ENCODE peak calls at places on chromosome 15, in four cellular contexts. One of them, this sample, is unnamed.

GRCh38 chr15:78055923-78056713 is 21.4 kb downstream of the TBC1D2B start:
- DNase-seq in activated gamma-delta T cell treated with Interleukin-2 at 50 U/mL for 16 hours: no peak
- DNase-seq in HT1080: peak
- DNase-seq in endothelial cell: peak
- DNase-seq in this sample: no peak

GRCh38 chr15:80739919-80740318 is 39.3 kb upstream of the CEMIP start:
- DNase-seq in HT1080: no peak
- DNase-seq in endothelial cell: no peak
- DNase-seq in activated gamma-delta T cell treated with Interleukin-2 at 50 U/mL for 16 hours: no peak
- DNase-seq in this sample: no peak

GRCh38 chr15:81987628-81988027 is 58.2 kb downstream of the MEX3B start:
- DNase-seq in activated gamma-delta T cell treated with Interleukin-2 at 50 U/mL for 16 hours: no peak
- DNase-seq in endothelial cell: no peak
- DNase-seq in HT1080: peak
- DNase-seq in this sample: no peak

GRCh38 chr15:25716414-25717102 is 146.6 kb downstream of the ATP10A start:
- DNase-seq in endothelial cell: no peak
- DNase-seq in HT1080: no peak
- DNase-seq in activated gamma-delta T cell treated with Interleukin-2 at 50 U/mL for 16 hours: no peak
- DNase-seq in this sample: no peak

GRCh38 chr15:94387854-94388441 is 156.6 kb downstream of the MCTP2 start:
- DNase-seq in activated gamma-delta T cell treated with Interleukin-2 at 50 U/mL for 16 hours: no peak
- DNase-seq in endothelial cell: no peak
- DNase-seq in HT1080: no peak
- DNase-seq in this sample: no peak

GRCh38 chr15:93180128-93180527 is 91.1 kb upstream of the RGMA start:
- DNase-seq in endothelial cell: no peak
- DNase-seq in activated gamma-delta T cell treated with Interleukin-2 at 50 U/mL for 16 hours: no peak
- DNase-seq in HT1080: no peak
- DNase-seq in this sample: no peak

GRCh38 chr15:91946075-91946474 is 92.6 kb downstream of the SLCO3A1 start:
- DNase-seq in endothelial cell: no peak
- DNase-seq in HT1080: no peak
- DNase-seq in activated gamma-delta T cell treated with Interleukin-2 at 50 U/mL for 16 hours: no peak
- DNase-seq in this sample: no peak

GRCh38 chr15:80031841-80032240 is 27.6 kb upstream of the ZFAND6 start:
- DNase-seq in HT1080: peak
- DNase-seq in endothelial cell: no peak
- DNase-seq in activated gamma-delta T cell treated with Interleukin-2 at 50 U/mL for 16 hours: no peak
- DNase-seq in this sample: no peak

GRCh38 chr15:64453689-64454037 is 6.7 kb upstream of the ZNF609 start:
- DNase-seq in endothelial cell: no peak
- DNase-seq in activated gamma-delta T cell treated with Interleukin-2 at 50 U/mL for 16 hours: no peak
- DNase-seq in HT1080: no peak
- DNase-seq in this sample: no peak

GRCh38 chr15:35191783-35192182 is 106.7 kb upstream of the NANOGP8 start:
- DNase-seq in activated gamma-delta T cell treated with Interleukin-2 at 50 U/mL for 16 hours: no peak
- DNase-seq in HT1080: no peak
- DNase-seq in endothelial cell: no peak
- DNase-seq in this sample: no peak

GRCh38 chr15:64282701-64283100 is 73.3 kb downstream of the CSNK1G1 start:
- DNase-seq in endothelial cell: no peak
- DNase-seq in HT1080: peak
- DNase-seq in activated gamma-delta T cell treated with Interleukin-2 at 50 U/mL for 16 hours: no peak
- DNase-seq in this sample: no peak

GRCh38 chr15:94576889-94577533 is 345.6 kb downstream of the MCTP2 start:
- DNase-seq in HT1080: peak
- DNase-seq in activated gamma-delta T cell treated with Interleukin-2 at 50 U/mL for 16 hours: peak
- DNase-seq in endothelial cell: peak
- DNase-seq in this sample: no peak

GRCh38 chr15:78105541-78106241 is 13.3 kb downstream of the SH2D7 start:
- DNase-seq in activated gamma-delta T cell treated with Interleukin-2 at 50 U/mL for 16 hours: no peak
- DNase-seq in HT1080: peak
- DNase-seq in endothelial cell: no peak
- DNase-seq in this sample: no peak

GRCh38 chr15:21260966-21261395 is 179.3 kb downstream of the POTEB3 start:
- DNase-seq in endothelial cell: no peak
- DNase-seq in HT1080: peak
- DNase-seq in activated gamma-delta T cell treated with Interleukin-2 at 50 U/mL for 16 hours: no peak
- DNase-seq in this sample: no peak

GRCh38 chr15:62118446-62118964 is 46.6 kb downstream of the C2CD4B start:
- DNase-seq in activated gamma-delta T cell treated with Interleukin-2 at 50 U/mL for 16 hours: no peak
- DNase-seq in HT1080: no peak
- DNase-seq in endothelial cell: no peak
- DNase-seq in this sample: no peak

GRCh38 chr15:88482263-88482662 is 14.8 kb downstream of the MRPS11 start:
- DNase-seq in activated gamma-delta T cell treated with Interleukin-2 at 50 U/mL for 16 hours: no peak
- DNase-seq in HT1080: no peak
- DNase-seq in endothelial cell: no peak
- DNase-seq in this sample: no peak

GRCh38 chr15:38684461-38685000 is 119.9 kb upstream of the RASGRP1 start:
- DNase-seq in endothelial cell: no peak
- DNase-seq in HT1080: no peak
- DNase-seq in activated gamma-delta T cell treated with Interleukin-2 at 50 U/mL for 16 hours: no peak
- DNase-seq in this sample: no peak

GRCh38 chr15:37873336-37873735 is 61.1 kb upstream of the TMCO5A start:
- DNase-seq in endothelial cell: no peak
- DNase-seq in activated gamma-delta T cell treated with Interleukin-2 at 50 U/mL for 16 hours: no peak
- DNase-seq in HT1080: no peak
- DNase-seq in this sample: no peak

GRCh38 chr15:54504695-54505094 is 526.5 kb downstream of the UNC13C start:
- DNase-seq in HT1080: no peak
- DNase-seq in activated gamma-delta T cell treated with Interleukin-2 at 50 U/mL for 16 hours: no peak
- DNase-seq in endothelial cell: no peak
- DNase-seq in this sample: no peak

GRCh38 chr15:31352283-31352880 is 25.7 kb downstream of the KLF13 start:
- DNase-seq in HT1080: no peak
- DNase-seq in activated gamma-delta T cell treated with Interleukin-2 at 50 U/mL for 16 hours: no peak
- DNase-seq in endothelial cell: no peak
- DNase-seq in this sample: no peak

GRCh38 chr15:73856458-73857192 is 16.7 kb upstream of the TBC1D21 start:
- DNase-seq in activated gamma-delta T cell treated with Interleukin-2 at 50 U/mL for 16 hours: no peak
- DNase-seq in endothelial cell: no peak
- DNase-seq in HT1080: no peak
- DNase-seq in this sample: no peak

GRCh38 chr15:86347245-86347644 is 267.6 kb downstream of the AGBL1 start:
- DNase-seq in HT1080: peak
- DNase-seq in endothelial cell: no peak
- DNase-seq in activated gamma-delta T cell treated with Interleukin-2 at 50 U/mL for 16 hours: no peak
- DNase-seq in this sample: no peak

GRCh38 chr15:58432421-58432820 is 630 bp downstream of the LIPC start:
- DNase-seq in HT1080: no peak
- DNase-seq in endothelial cell: no peak
- DNase-seq in activated gamma-delta T cell treated with Interleukin-2 at 50 U/mL for 16 hours: no peak
- DNase-seq in this sample: peak

GRCh38 chr15:74196175-74196574 is 6.4 kb downstream of the STRA6 start:
- DNase-seq in activated gamma-delta T cell treated with Interleukin-2 at 50 U/mL for 16 hours: no peak
- DNase-seq in endothelial cell: no peak
- DNase-seq in HT1080: peak
- DNase-seq in this sample: peak

GRCh38 chr15:45572627-45573026 is 14.6 kb upstream of the BLOC1S6 start:
- DNase-seq in activated gamma-delta T cell treated with Interleukin-2 at 50 U/mL for 16 hours: no peak
- DNase-seq in endothelial cell: no peak
- DNase-seq in HT1080: no peak
- DNase-seq in this sample: no peak

GRCh38 chr15:89863918-89864317 is 29.9 kb downstream of the AP3S2 start:
- DNase-seq in HT1080: no peak
- DNase-seq in activated gamma-delta T cell treated with Interleukin-2 at 50 U/mL for 16 hours: no peak
- DNase-seq in endothelial cell: no peak
- DNase-seq in this sample: no peak

GRCh38 chr15:99097441-99098410 is 7.2 kb upstream of the SYNM start:
- DNase-seq in HT1080: no peak
- DNase-seq in activated gamma-delta T cell treated with Interleukin-2 at 50 U/mL for 16 hours: no peak
- DNase-seq in endothelial cell: no peak
- DNase-seq in this sample: no peak

GRCh38 chr15:82919231-82919886 is 33.2 kb downstream of the HOMER2 start:
- DNase-seq in activated gamma-delta T cell treated with Interleukin-2 at 50 U/mL for 16 hours: no peak
- DNase-seq in HT1080: no peak
- DNase-seq in endothelial cell: no peak
- DNase-seq in this sample: no peak

GRCh38 chr15:58444056-58444455 is 12.3 kb downstream of the LIPC start:
- DNase-seq in endothelial cell: no peak
- DNase-seq in HT1080: no peak
- DNase-seq in activated gamma-delta T cell treated with Interleukin-2 at 50 U/mL for 16 hours: no peak
- DNase-seq in this sample: no peak

GRCh38 chr15:64050281-64051092 is 4.2 kb upstream of the DAPK2 start:
- DNase-seq in HT1080: no peak
- DNase-seq in endothelial cell: no peak
- DNase-seq in activated gamma-delta T cell treated with Interleukin-2 at 50 U/mL for 16 hours: no peak
- DNase-seq in this sample: no peak

GRCh38 chr15:101147181-101147580 is 104.7 kb downstream of the CHSY1 start:
- DNase-seq in endothelial cell: no peak
- DNase-seq in HT1080: no peak
- DNase-seq in activated gamma-delta T cell treated with Interleukin-2 at 50 U/mL for 16 hours: no peak
- DNase-seq in this sample: no peak

This sample was measured in BJ.